ENCODE peak calls at places on chromosomes 5 and 9, in six cellular contexts. B is PC-3, N is adrenal gland, H is uterus, C is amniotic stem cell, K is head of caudate nucleus. X is an unnamed sample.

GRCh38 chr9:70566066-70566465 is 151.6 kb upstream of the KLF9 start:
- DNase-seq in B (no peak), N (no peak), C (no peak), K (no peak), H (no peak), X (no peak)

GRCh38 chr5:155263381-155263780 is 249.8 kb downstream of the KIF4B start:
- DNase-seq in H (no peak), C (no peak), K (no peak), N (no peak), B (no peak), X (no peak)

GRCh38 chr5:88452820-88453219 is 184.2 kb upstream of the TMEM161B start:
- DNase-seq in C (no peak), B (peak), H (no peak), N (no peak), K (no peak), X (no peak)

GRCh38 chr5:157189223-157189622 is 8.6 kb downstream of the ITK start:
- DNase-seq in K (no peak), C (no peak), B (no peak), H (no peak), N (no peak), X (no peak)

GRCh38 chr5:127203818-127204217 is 86.8 kb upstream of the MEGF10 start:
- DNase-seq in N (no peak), C (peak), H (no peak), K (no peak), B (peak), X (no peak)

GRCh38 chr5:133112026-133112660 is 60.3 kb downstream of the HSPA4 start:
- DNase-seq in K (no peak), N (no peak), H (no peak), C (no peak), B (no peak), X (no peak)

GRCh38 chr5:44321176-44321575 is 68.0 kb downstream of the FGF10 start:
- DNase-seq in B (no peak), H (no peak), K (no peak), C (no peak), N (no peak), X (no peak)

GRCh38 chr9:14006586-14007198 is 307.2 kb downstream of the NFIB start:
- DNase-seq in N (no peak), B (no peak), C (no peak), H (no peak), K (no peak), X (no peak)

GRCh38 chr5:112795944-112796678 is 58.4 kb downstream of the APC start:
- DNase-seq in C (no peak), B (peak), K (no peak), H (no peak), N (no peak), X (no peak)

GRCh38 chr5:2779459-2779858 is 28.0 kb upstream of the IRX2 start:
- DNase-seq in C (no peak), K (no peak), B (peak), N (no peak), H (no peak), X (no peak)

GRCh38 chr9:100099722-100100042 is 639 bp downstream of the INVS start:
- DNase-seq in K (peak), N (peak), C (no peak), B (no peak), H (peak), X (no peak)

GRCh38 chr9:73869261-73869660 is 627.9 kb upstream of the RORB start:
- DNase-seq in C (peak), K (no peak), N (no peak), B (peak), H (no peak), X (no peak)

GRCh38 chr9:68552700-68553099 is 12.0 kb upstream of the TMEM252 start:
- DNase-seq in N (no peak), K (no peak), B (peak), C (no peak), H (no peak), X (no peak)

GRCh38 chr9:114096041-114096511 is 3.0 kb downstream of the KIF12 start:
- DNase-seq in N (no peak), H (peak), B (no peak), C (no peak), K (no peak), X (no peak)

GRCh38 chr9:125378778-125379177 is 117.2 kb downstream of the GAPVD1 start:
- DNase-seq in K (no peak), H (no peak), C (no peak), N (no peak), B (no peak), X (no peak)

GRCh38 chr9:123282343-123283047 is 14.1 kb upstream of the STRBP start:
- DNase-seq in C (no peak), N (peak), K (no peak), H (peak), B (peak), X (no peak)

GRCh38 chr9:119368681-119369581 is at the start of gene BRINP1:
- DNase-seq in N (peak), K (peak), H (no peak), C (no peak), B (no peak), X (peak)

GRCh38 chr5:170291324-170291847 is 6.2 kb downstream of the LCP2 start:
- DNase-seq in H (no peak), B (no peak), C (no peak), N (no peak), K (no peak), X (no peak)

GRCh38 chr5:163475416-163475815 is 15.0 kb downstream of the HMMR start:
- DNase-seq in K (no peak), N (no peak), C (no peak), H (no peak), B (no peak), X (no peak)

GRCh38 chr5:71529682-71530081 is 57.5 kb upstream of the MCCC2 start:
- DNase-seq in N (no peak), B (no peak), C (no peak), K (no peak), H (no peak), X (no peak)

GRCh38 chr5:141948812-141949211 is 9.2 kb downstream of the PCDH12 start:
- DNase-seq in K (no peak), B (no peak), H (no peak), C (no peak), N (no peak), X (no peak)

GRCh38 chr5:17365326-17365725 is 132.7 kb upstream of the TAF11L2 start:
- DNase-seq in K (no peak), C (no peak), N (no peak), B (no peak), H (no peak), X (no peak)

GRCh38 chr5:157540124-157540523 is 35.5 kb downstream of the ADAM19 start:
- DNase-seq in H (no peak), C (no peak), N (no peak), K (no peak), B (no peak), X (no peak)

GRCh38 chr9:37732086-37732744 is 21.4 kb upstream of the TRMT10B start:
- DNase-seq in B (no peak), C (no peak), H (no peak), K (no peak), N (no peak), X (no peak)

GRCh38 chr5:52783226-52783959 is 4.3 kb upstream of the ITGA1 start:
- DNase-seq in H (no peak), K (no peak), N (peak), C (no peak), B (peak), X (no peak)

GRCh38 chr5:170630711-170631141 is 126.9 kb downstream of the KCNIP1 start:
- DNase-seq in B (no peak), K (no peak), H (no peak), N (no peak), C (no peak), X (no peak)